ENCODE peak calls at places on chromosomes 12 and 14, in nine cellular contexts. One of them, this sample, is unnamed.

GRCh38 chr12:46450279-46450748 is 77.7 kb upstream of the SLC38A2 start:
- DNase-seq in transverse colon: peak
- DNase-seq in breast epithelium: peak
- DNase-seq in GM12878: no peak
- DNase-seq in sigmoid colon: peak
- DNase-seq in upper lobe of left lung: peak
- DNase-seq in stomach: peak
- DNase-seq in suprapubic skin: peak
- DNase-seq in vagina: no peak
- DNase-seq in this sample: no peak

GRCh38 chr12:91040356-91040755 is 17.5 kb downstream of the KERA start:
- DNase-seq in transverse colon: no peak
- DNase-seq in breast epithelium: no peak
- DNase-seq in GM12878: no peak
- DNase-seq in sigmoid colon: no peak
- DNase-seq in upper lobe of left lung: no peak
- DNase-seq in stomach: no peak
- DNase-seq in suprapubic skin: no peak
- DNase-seq in vagina: no peak
- DNase-seq in this sample: no peak

GRCh38 chr14:99597911-99598600 is 6.0 kb downstream of the CCDC85C start:
- DNase-seq in transverse colon: no peak
- DNase-seq in breast epithelium: no peak
- DNase-seq in GM12878: no peak
- DNase-seq in sigmoid colon: no peak
- DNase-seq in upper lobe of left lung: no peak
- DNase-seq in stomach: no peak
- DNase-seq in suprapubic skin: no peak
- DNase-seq in vagina: no peak
- DNase-seq in this sample: no peak

GRCh38 chr14:75186953-75187352 is 10.5 kb upstream of the TMED10 start:
- DNase-seq in transverse colon: no peak
- DNase-seq in breast epithelium: no peak
- DNase-seq in GM12878: no peak
- DNase-seq in sigmoid colon: no peak
- DNase-seq in upper lobe of left lung: no peak
- DNase-seq in stomach: no peak
- DNase-seq in suprapubic skin: no peak
- DNase-seq in vagina: no peak
- DNase-seq in this sample: no peak

GRCh38 chr14:94921870-94922585 is 152.1 kb upstream of the GSC start:
- DNase-seq in transverse colon: no peak
- DNase-seq in breast epithelium: no peak
- DNase-seq in GM12878: no peak
- DNase-seq in sigmoid colon: no peak
- DNase-seq in upper lobe of left lung: no peak
- DNase-seq in stomach: no peak
- DNase-seq in suprapubic skin: no peak
- DNase-seq in vagina: no peak
- DNase-seq in this sample: no peak

GRCh38 chr12:116266631-116267349 is 10.7 kb downstream of the MED13L start:
- DNase-seq in transverse colon: no peak
- DNase-seq in breast epithelium: no peak
- DNase-seq in GM12878: no peak
- DNase-seq in sigmoid colon: no peak
- DNase-seq in upper lobe of left lung: no peak
- DNase-seq in stomach: no peak
- DNase-seq in suprapubic skin: no peak
- DNase-seq in vagina: no peak
- DNase-seq in this sample: no peak

GRCh38 chr12:62760779-62761178 is 174.2 kb downstream of the PPM1H start:
- DNase-seq in transverse colon: no peak
- DNase-seq in breast epithelium: no peak
- DNase-seq in GM12878: no peak
- DNase-seq in sigmoid colon: no peak
- DNase-seq in upper lobe of left lung: no peak
- DNase-seq in stomach: no peak
- DNase-seq in suprapubic skin: no peak
- DNase-seq in vagina: no peak
- DNase-seq in this sample: no peak

GRCh38 chr14:45028107-45028626 is 55.7 kb upstream of the PRPF39 start:
- DNase-seq in transverse colon: no peak
- DNase-seq in breast epithelium: no peak
- DNase-seq in GM12878: no peak
- DNase-seq in sigmoid colon: no peak
- DNase-seq in upper lobe of left lung: no peak
- DNase-seq in stomach: no peak
- DNase-seq in suprapubic skin: no peak
- DNase-seq in vagina: no peak
- DNase-seq in this sample: no peak

GRCh38 chr12:57127101-57127709 is 1.1 kb upstream of the LRP1 start:
- DNase-seq in transverse colon: peak
- DNase-seq in breast epithelium: peak
- DNase-seq in GM12878: no peak
- DNase-seq in sigmoid colon: peak
- DNase-seq in upper lobe of left lung: peak
- DNase-seq in stomach: peak
- DNase-seq in suprapubic skin: peak
- DNase-seq in vagina: peak
- DNase-seq in this sample: no peak

GRCh38 chr12:90854136-90854689 is 100.8 kb downstream of the CCER1 start:
- DNase-seq in transverse colon: no peak
- DNase-seq in breast epithelium: no peak
- DNase-seq in GM12878: no peak
- DNase-seq in sigmoid colon: no peak
- DNase-seq in upper lobe of left lung: no peak
- DNase-seq in stomach: no peak
- DNase-seq in suprapubic skin: no peak
- DNase-seq in vagina: no peak
- DNase-seq in this sample: no peak

GRCh38 chr12:58420496-58420895 is 479.1 kb downstream of the ATP23 start:
- DNase-seq in transverse colon: no peak
- DNase-seq in breast epithelium: no peak
- DNase-seq in GM12878: no peak
- DNase-seq in sigmoid colon: no peak
- DNase-seq in upper lobe of left lung: no peak
- DNase-seq in stomach: no peak
- DNase-seq in suprapubic skin: no peak
- DNase-seq in vagina: no peak
- DNase-seq in this sample: no peak

GRCh38 chr12:90515199-90516175 is 439.5 kb downstream of the CCER1 start:
- DNase-seq in transverse colon: no peak
- DNase-seq in breast epithelium: no peak
- DNase-seq in GM12878: peak
- DNase-seq in sigmoid colon: no peak
- DNase-seq in upper lobe of left lung: no peak
- DNase-seq in stomach: no peak
- DNase-seq in suprapubic skin: no peak
- DNase-seq in vagina: no peak
- DNase-seq in this sample: no peak

GRCh38 chr14:103581954-103582703 is 19.4 kb downstream of the COA8 start:
- DNase-seq in transverse colon: peak
- DNase-seq in breast epithelium: no peak
- DNase-seq in GM12878: no peak
- DNase-seq in sigmoid colon: no peak
- DNase-seq in upper lobe of left lung: no peak
- DNase-seq in stomach: no peak
- DNase-seq in suprapubic skin: peak
- DNase-seq in vagina: no peak
- DNase-seq in this sample: no peak

GRCh38 chr12:66140726-66141125 is 10.2 kb upstream of the LLPH start:
- DNase-seq in transverse colon: no peak
- DNase-seq in breast epithelium: no peak
- DNase-seq in GM12878: no peak
- DNase-seq in sigmoid colon: no peak
- DNase-seq in upper lobe of left lung: no peak
- DNase-seq in stomach: no peak
- DNase-seq in suprapubic skin: no peak
- DNase-seq in vagina: no peak
- DNase-seq in this sample: no peak

GRCh38 chr12:129903956-129904769 is at the start of gene TMEM132D:
- DNase-seq in transverse colon: no peak
- DNase-seq in breast epithelium: no peak
- DNase-seq in GM12878: no peak
- DNase-seq in sigmoid colon: no peak
- DNase-seq in upper lobe of left lung: no peak
- DNase-seq in stomach: no peak
- DNase-seq in suprapubic skin: no peak
- DNase-seq in vagina: no peak
- DNase-seq in this sample: no peak

GRCh38 chr12:118337194-118337838 is 35.4 kb downstream of the TAOK3 start:
- DNase-seq in transverse colon: no peak
- DNase-seq in breast epithelium: no peak
- DNase-seq in GM12878: no peak
- DNase-seq in sigmoid colon: no peak
- DNase-seq in upper lobe of left lung: no peak
- DNase-seq in stomach: no peak
- DNase-seq in suprapubic skin: no peak
- DNase-seq in vagina: no peak
- DNase-seq in this sample: no peak

GRCh38 chr14:95361373-95362179 is 41.9 kb upstream of the CLMN start:
- DNase-seq in transverse colon: peak
- DNase-seq in breast epithelium: peak
- DNase-seq in GM12878: no peak
- DNase-seq in sigmoid colon: no peak
- DNase-seq in upper lobe of left lung: peak
- DNase-seq in stomach: peak
- DNase-seq in suprapubic skin: no peak
- DNase-seq in vagina: no peak
- DNase-seq in this sample: peak

GRCh38 chr14:52960627-52961026 is 9.8 kb upstream of the FERMT2 start:
- DNase-seq in transverse colon: no peak
- DNase-seq in breast epithelium: no peak
- DNase-seq in GM12878: no peak
- DNase-seq in sigmoid colon: no peak
- DNase-seq in upper lobe of left lung: peak
- DNase-seq in stomach: no peak
- DNase-seq in suprapubic skin: no peak
- DNase-seq in vagina: no peak
- DNase-seq in this sample: no peak

GRCh38 chr14:29569194-29569593 is 358.5 kb downstream of the PRKD1 start:
- DNase-seq in transverse colon: no peak
- DNase-seq in breast epithelium: no peak
- DNase-seq in GM12878: no peak
- DNase-seq in sigmoid colon: no peak
- DNase-seq in upper lobe of left lung: no peak
- DNase-seq in stomach: no peak
- DNase-seq in suprapubic skin: no peak
- DNase-seq in vagina: no peak
- DNase-seq in this sample: no peak
- TF ChIP-seq POLR2AphosphoS5 in transverse colon: no peak
- TF ChIP-seq POLR2AphosphoS5 in breast epithelium: no peak
- TF ChIP-seq POLR2AphosphoS5 in GM12878: no peak
- TF ChIP-seq POLR2AphosphoS5 in sigmoid colon: no peak
- TF ChIP-seq POLR2AphosphoS5 in upper lobe of left lung: no peak
- TF ChIP-seq POLR2AphosphoS5 in stomach: no peak
- TF ChIP-seq POLR2AphosphoS5 in suprapubic skin: no peak
- TF ChIP-seq POLR2AphosphoS5 in vagina: no peak
- TF ChIP-seq POLR2AphosphoS5 in this sample: no peak

DNA sequence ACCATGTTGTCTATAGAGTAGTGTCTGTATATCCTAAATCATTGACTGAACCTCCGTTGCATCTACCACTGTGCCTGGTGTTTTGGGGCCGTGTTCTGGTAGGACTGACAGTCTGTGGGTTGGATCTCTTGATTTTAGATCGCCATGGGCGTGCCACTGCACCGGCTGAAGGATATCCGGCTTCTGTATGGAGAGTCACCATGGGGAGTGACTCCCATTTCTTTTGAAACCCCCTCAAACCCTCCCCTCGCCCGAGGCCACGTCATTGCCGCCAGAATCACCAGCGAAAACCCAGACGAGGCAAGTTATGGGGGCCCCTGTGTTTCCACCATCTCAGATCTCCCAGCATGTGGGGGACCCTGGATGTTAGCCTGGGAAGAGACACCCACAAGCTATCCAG is 69.1 kb downstream of the ACACB start:
- DNase-seq in transverse colon: no peak
- DNase-seq in breast epithelium: no peak
- DNase-seq in GM12878: no peak
- DNase-seq in sigmoid colon: peak
- DNase-seq in upper lobe of left lung: no peak
- DNase-seq in stomach: no peak
- DNase-seq in suprapubic skin: no peak
- DNase-seq in vagina: no peak
- DNase-seq in this sample: no peak
- TF ChIP-seq POLR2A in transverse colon: no peak
- TF ChIP-seq POLR2A in breast epithelium: no peak
- TF ChIP-seq POLR2A in GM12878: no peak
- TF ChIP-seq POLR2A in sigmoid colon: no peak
- TF ChIP-seq POLR2A in upper lobe of left lung: no peak
- TF ChIP-seq POLR2A in stomach: no peak
- TF ChIP-seq POLR2A in suprapubic skin: no peak
- TF ChIP-seq POLR2A in vagina: no peak
- TF ChIP-seq POLR2A in this sample: no peak

DNA sequence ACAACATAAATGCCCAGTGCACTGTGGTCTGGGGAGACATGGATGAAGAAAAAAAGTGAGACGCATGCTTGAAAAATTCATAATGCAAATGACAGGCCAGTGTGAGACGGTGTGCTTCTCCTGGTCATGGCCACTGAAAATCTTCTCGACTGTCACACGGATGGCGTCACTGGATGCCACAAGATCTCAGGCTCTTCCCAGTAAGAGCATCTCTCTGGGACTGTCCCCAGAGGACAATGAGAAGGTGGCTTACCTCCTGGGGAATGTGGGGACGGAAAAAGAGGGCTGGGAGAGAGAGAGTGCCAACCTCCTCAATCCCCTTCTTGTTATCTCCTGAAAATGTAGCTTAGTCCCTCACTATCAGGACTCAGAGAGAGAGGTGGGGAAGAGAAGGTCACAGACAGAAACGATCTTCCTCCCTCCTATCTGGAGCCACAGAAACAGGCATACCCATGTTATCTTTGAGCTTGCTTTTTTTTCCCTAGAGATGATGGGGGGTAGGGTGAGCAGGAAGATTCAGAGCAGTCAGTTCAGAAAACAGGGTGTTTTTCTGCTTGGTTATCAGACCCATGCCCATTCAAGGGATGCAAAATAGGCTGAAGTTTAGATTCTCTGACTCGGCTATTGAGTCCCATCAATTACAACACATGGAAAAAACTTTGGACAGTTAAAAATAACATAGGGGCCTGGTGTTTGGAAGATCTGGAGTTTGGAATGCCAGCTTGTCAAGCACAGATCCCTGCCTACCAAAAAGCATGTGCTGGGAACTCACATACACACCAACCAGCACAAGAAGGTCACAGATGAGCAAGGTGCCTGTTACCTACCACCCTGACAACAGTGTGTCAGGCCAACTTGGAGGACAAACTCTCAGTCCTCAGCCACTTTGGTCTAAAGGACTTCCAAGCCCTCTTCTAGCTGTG is 24.2 kb downstream of the DPF3 start:
- DNase-seq in transverse colon: no peak
- DNase-seq in breast epithelium: no peak
- DNase-seq in GM12878: no peak
- DNase-seq in sigmoid colon: no peak
- DNase-seq in upper lobe of left lung: no peak
- DNase-seq in stomach: no peak
- DNase-seq in suprapubic skin: no peak
- DNase-seq in vagina: no peak
- DNase-seq in this sample: no peak
- TF ChIP-seq POLR2AphosphoS5 in transverse colon: no peak
- TF ChIP-seq POLR2AphosphoS5 in breast epithelium: no peak
- TF ChIP-seq POLR2AphosphoS5 in GM12878: no peak
- TF ChIP-seq POLR2AphosphoS5 in sigmoid colon: no peak
- TF ChIP-seq POLR2AphosphoS5 in upper lobe of left lung: no peak
- TF ChIP-seq POLR2AphosphoS5 in stomach: no peak
- TF ChIP-seq POLR2AphosphoS5 in suprapubic skin: no peak
- TF ChIP-seq POLR2AphosphoS5 in vagina: no peak
- TF ChIP-seq POLR2AphosphoS5 in this sample: no peak

GRCh38 chr12:6226002-6226700 is 26.0 kb downstream of the CD9 start:
- DNase-seq in transverse colon: peak
- DNase-seq in breast epithelium: no peak
- DNase-seq in GM12878: no peak
- DNase-seq in sigmoid colon: peak
- DNase-seq in upper lobe of left lung: peak
- DNase-seq in stomach: peak
- DNase-seq in suprapubic skin: peak
- DNase-seq in vagina: no peak
- DNase-seq in this sample: no peak
- TF ChIP-seq POLR2A in transverse colon: no peak
- TF ChIP-seq POLR2A in breast epithelium: no peak
- TF ChIP-seq POLR2A in GM12878: no peak
- TF ChIP-seq POLR2A in sigmoid colon: peak
- TF ChIP-seq POLR2A in upper lobe of left lung: no peak
- TF ChIP-seq POLR2A in stomach: no peak
- TF ChIP-seq POLR2A in suprapubic skin: no peak
- TF ChIP-seq POLR2A in vagina: no peak
- TF ChIP-seq POLR2A in this sample: no peak